ENCODE peak calls at places on chromosomes 6 and 20, in eight cellular contexts. L is tibial artery, V is substantia nigra, M is SJSA1, Y is cardiac muscle cell, Z is uterus, X is right cardiac atrium, N is mesendoderm. C is an unnamed sample.

GRCh38 chr6:135869857-135870256 is 18.4 kb downstream of the PDE7B start:
- DNase-seq in X (no peak), V (no peak), Y (no peak), M (no peak), N (no peak), L (no peak), Z (no peak), C (no peak)

GRCh38 chr6:797479-798077 is 104.6 kb upstream of the EXOC2 start:
- DNase-seq in M (peak; percentile 62), Z (no peak), X (peak; percentile 26), L (no peak), V (peak; percentile 8), N (peak; percentile 47), Y (peak; percentile 72), C (no peak)

GRCh38 chr6:124812067-124812466 is 150.2 kb upstream of the RNF217 start:
- DNase-seq in M (no peak), Y (no peak), Z (no peak), L (no peak), X (no peak), V (no peak), N (no peak), C (no peak)

GRCh38 chr20:57440678-57441509 is 49.7 kb downstream of the RBM38 start:
- DNase-seq in V (peak; percentile 73), Y (peak; percentile 96), X (peak; percentile 91), M (no peak), L (peak; percentile 97), Z (peak; percentile 84), N (peak; percentile 52), C (peak; percentile 86)

GRCh38 chr6:146210406-146211068 is 181.7 kb downstream of the GRM1 start:
- DNase-seq in L (no peak), X (no peak), V (no peak), Y (no peak), M (no peak), Z (no peak), N (no peak), C (no peak)

GRCh38 chr6:106609699-106610098 is 19.6 kb downstream of the RTN4IP1 start:
- DNase-seq in Y (peak; percentile 47), X (no peak), Z (no peak), N (peak; percentile 69), V (no peak), L (no peak), M (no peak), C (no peak)

GRCh38 chr20:58328836-58329235 is 19.3 kb downstream of the RAB22A start:
- DNase-seq in M (no peak), X (no peak), Y (no peak), N (peak; percentile 88), Z (no peak), V (no peak), L (no peak), C (no peak)

GRCh38 chr6:134029495-134030455 is 22.6 kb downstream of the SLC2A12 start:
- DNase-seq in V (no peak), Z (no peak), X (no peak), N (peak; percentile 27), L (no peak), Y (no peak), M (no peak), C (no peak)

GRCh38 chr20:36969050-36969449 is 17.5 kb upstream of the SAMHD1 start:
- DNase-seq in Y (no peak), Z (no peak), L (no peak), V (no peak), N (no peak), M (no peak), X (no peak), C (no peak)

GRCh38 chr6:13455604-13456003 is 31.8 kb downstream of the GFOD1 start:
- DNase-seq in M (no peak), X (no peak), Z (no peak), V (no peak), L (no peak), Y (no peak), N (no peak), C (no peak)

GRCh38 chr6:137307163-137307851 is 88.1 kb upstream of the IFNGR1 start:
- DNase-seq in L (no peak), M (no peak), Y (no peak), V (no peak), Z (no peak), N (no peak), X (no peak), C (no peak)

GRCh38 chr6:45513331-45513730 is 135.6 kb upstream of the SUPT3H start:
- DNase-seq in N (peak; percentile 19), Z (no peak), X (no peak), L (no peak), Y (no peak), M (no peak), V (no peak), C (no peak)

GRCh38 chr6:151034825-151035781 is 169.6 kb downstream of the MTHFD1L start:
- DNase-seq in X (no peak), V (no peak), M (no peak), L (peak; percentile 12), Y (no peak), Z (no peak), N (no peak), C (peak; percentile 13)

GRCh38 chr6:67016921-67017460 is 1310.0 kb upstream of the EYS start:
- DNase-seq in N (no peak), X (no peak), L (no peak), V (no peak), M (no peak), Z (no peak), Y (no peak), C (no peak)

GRCh38 chr6:28212510-28213212 is 12.4 kb upstream of the ZSCAN9 start:
- DNase-seq in Z (no peak), X (no peak), N (peak; percentile 90), Y (peak; percentile 20), L (no peak), V (no peak), M (peak; percentile 75), C (no peak)

DNA sequence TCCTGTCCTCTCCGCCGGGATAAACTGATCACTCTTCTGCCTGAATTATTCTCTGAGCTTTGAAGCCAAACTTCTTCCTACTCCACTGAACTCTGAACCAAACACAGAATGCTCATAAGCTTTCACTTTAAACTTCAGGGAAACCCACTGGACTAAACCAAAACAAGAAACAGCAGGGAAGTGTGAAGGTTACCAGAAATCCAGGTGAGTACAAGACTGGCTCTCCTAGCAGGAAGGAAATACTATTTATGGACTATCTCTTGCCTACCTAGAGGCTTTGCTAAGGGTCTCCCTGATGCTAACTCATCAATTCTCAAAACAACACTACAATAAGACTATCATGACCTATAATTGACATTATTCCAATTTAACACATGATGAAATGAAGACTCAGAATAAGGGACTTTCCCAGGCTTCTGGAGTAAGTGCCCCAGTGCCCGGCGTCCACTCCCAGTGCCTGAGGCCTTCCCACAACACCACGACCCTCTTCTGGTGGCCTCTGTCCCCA is 145.0 kb downstream of the ZDHHC14 start:
- DNase-seq in V (no peak), M (no peak), N (no peak), Y (no peak), L (no peak), X (no peak), Z (no peak), C (no peak)
- H3K27ac ChIP-seq in V (no peak overlapping the region), M (no peak overlapping the region), N (no peak overlapping the region), Y (no peak overlapping the region), L (peak overlapping the region; percentile 59), X (no peak overlapping the region), Z (peak overlapping the region; percentile 33), C (peak overlapping the region; percentile 66)

GRCh38 chr6:165974817-165975216 is 192.8 kb downstream of the TBXT start:
- DNase-seq in V (no peak), X (no peak), Z (no peak), M (no peak), L (no peak), N (no peak), Y (no peak), C (no peak)
- H3K27ac ChIP-seq in V (no peak overlapping the region), X (no peak overlapping the region), Z (no peak overlapping the region), M (no peak overlapping the region), L (no peak overlapping the region), N (no peak overlapping the region), Y (no peak overlapping the region), C (no peak overlapping the region)

GRCh38 chr20:64065973-64066341 is 3.0 kb downstream of the TCEA2 start:
- DNase-seq in L (no peak), Y (no peak), X (no peak), M (peak; percentile 78), N (peak; percentile 89), V (no peak), Z (no peak), C (no peak)
- H3K27ac ChIP-seq in L (no peak overlapping the region), Y (no peak overlapping the region), X (no peak overlapping the region), M (peak overlapping the region; percentile 44), N (no peak overlapping the region), V (no peak overlapping the region), Z (no peak overlapping the region), C (no peak overlapping the region)

GRCh38 chr20:61257596-61257995 is 5.5 kb downstream of the CDH4 start:
- DNase-seq in M (no peak), Y (no peak), N (no peak), V (no peak), Z (no peak), L (no peak), X (no peak), C (no peak)

GRCh38 chr20:61254881-61255589 is 3.0 kb downstream of the CDH4 start:
- DNase-seq in V (no peak), X (no peak), M (no peak), N (no peak), Y (no peak), L (no peak), Z (no peak), C (no peak)

GRCh38 chr20:61256819-61257218 is 4.8 kb downstream of the CDH4 start:
- DNase-seq in Y (no peak), V (no peak), L (no peak), Z (no peak), M (no peak), X (no peak), N (no peak), C (no peak)

GRCh38 chr20:61253640-61254511 is 1.8 kb downstream of the CDH4 start:
- DNase-seq in X (no peak), L (no peak), V (no peak), M (no peak), Y (peak; percentile 61), N (peak; percentile 53), Z (no peak), C (no peak)

GRCh38 chr20:61256365-61256764 is 4.3 kb downstream of the CDH4 start:
- DNase-seq in N (no peak), Y (no peak), V (no peak), L (no peak), M (no peak), Z (no peak), X (no peak), C (no peak)
- H3K27ac ChIP-seq in N (no peak overlapping the region), Y (no peak overlapping the region), V (no peak overlapping the region), L (no peak overlapping the region), M (no peak overlapping the region), Z (no peak overlapping the region), X (no peak overlapping the region), C (no peak overlapping the region)

DNA sequence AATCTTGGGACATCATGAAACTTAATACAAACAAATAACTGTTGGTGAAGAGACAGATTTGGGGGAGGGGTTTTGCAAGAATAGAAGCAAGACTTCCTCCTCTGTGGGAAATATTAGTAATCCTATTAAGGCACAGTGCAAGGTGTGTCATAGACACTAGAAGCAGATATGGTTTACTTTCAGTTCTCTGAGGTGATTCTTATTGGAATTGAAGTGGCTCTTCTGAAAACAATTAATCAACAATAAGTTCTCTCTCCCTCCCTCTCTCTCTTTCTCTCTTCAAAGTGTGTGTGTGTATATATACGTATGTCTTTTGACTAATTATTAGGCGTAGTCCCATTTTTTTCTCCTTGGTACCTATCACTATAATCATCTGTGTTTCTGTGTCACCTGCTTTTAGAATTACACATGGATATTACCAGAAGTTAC is 99.8 kb downstream of the HIVEP2 start:
- DNase-seq in V (no peak), N (no peak), Z (no peak), X (no peak), Y (no peak), L (no peak), M (no peak), C (no peak)
- H3K27ac ChIP-seq in V (peak overlapping the region; percentile 65), N (peak overlapping the region; percentile 58), Z (peak overlapping the region; percentile 69), X (peak overlapping the region; percentile 98), Y (peak overlapping the region; percentile 85), L (peak overlapping the region; percentile 72), M (peak overlapping the region; percentile 52), C (peak overlapping the region; percentile 79)

GRCh38 chr6:90646936-90647335 is 60.1 kb upstream of the MAP3K7 start:
- DNase-seq in X (no peak), M (no peak), L (no peak), V (no peak), N (no peak), Y (no peak), Z (no peak), C (no peak)
- H3K27ac ChIP-seq in X (no peak overlapping the region), M (no peak overlapping the region), L (no peak overlapping the region), V (no peak overlapping the region), N (no peak overlapping the region), Y (no peak overlapping the region), Z (no peak overlapping the region), C (no peak overlapping the region)